ENCODE peak calls at places on chromosomes 13 and 19, in eight cellular contexts. One of them, this sample, is unnamed.

GRCh38 chr19:51398096-51398704 is 7.8 kb upstream of the C19orf84 start:
- DNase-seq in colonic mucosa: no peak
- DNase-seq in GM12865: peak; percentile 44
- DNase-seq in WERI-Rb-1: peak; percentile 20
- DNase-seq in A549: peak; percentile 50
- DNase-seq in GM20000: no peak
- DNase-seq in mammary epithelial cell: no peak
- DNase-seq in heart right ventricle: no peak
- DNase-seq in this sample: peak; percentile 27

GRCh38 chr13:21596722-21597121 is 7.2 kb downstream of the MICU2 start:
- DNase-seq in colonic mucosa: no peak
- DNase-seq in GM12865: no peak
- DNase-seq in WERI-Rb-1: no peak
- DNase-seq in A549: no peak
- DNase-seq in GM20000: no peak
- DNase-seq in mammary epithelial cell: no peak
- DNase-seq in heart right ventricle: no peak
- DNase-seq in this sample: no peak

GRCh38 chr19:31128291-31128690 is 220.9 kb downstream of the TSHZ3 start:
- DNase-seq in colonic mucosa: no peak
- DNase-seq in GM12865: no peak
- DNase-seq in WERI-Rb-1: no peak
- DNase-seq in A549: no peak
- DNase-seq in GM20000: no peak
- DNase-seq in mammary epithelial cell: no peak
- DNase-seq in heart right ventricle: no peak
- DNase-seq in this sample: no peak

GRCh38 chr19:30741539-30741938 is 369.4 kb downstream of the ZNF536 start:
- DNase-seq in colonic mucosa: no peak
- DNase-seq in GM12865: no peak
- DNase-seq in WERI-Rb-1: no peak
- DNase-seq in A549: no peak
- DNase-seq in GM20000: no peak
- DNase-seq in mammary epithelial cell: no peak
- DNase-seq in heart right ventricle: no peak
- DNase-seq in this sample: no peak

GRCh38 chr13:39656325-39656677 is 839 bp downstream of the COG6 start:
- DNase-seq in colonic mucosa: no peak
- DNase-seq in GM12865: peak; percentile 11
- DNase-seq in WERI-Rb-1: no peak
- DNase-seq in A549: no peak
- DNase-seq in GM20000: peak; percentile 3
- DNase-seq in mammary epithelial cell: peak; percentile 23
- DNase-seq in heart right ventricle: no peak
- DNase-seq in this sample: peak; percentile 6

GRCh38 chr19:18765224-18765623 is 25.9 kb downstream of the COMP start:
- DNase-seq in colonic mucosa: peak; percentile 60
- DNase-seq in GM12865: no peak
- DNase-seq in WERI-Rb-1: no peak
- DNase-seq in A549: no peak
- DNase-seq in GM20000: no peak
- DNase-seq in mammary epithelial cell: no peak
- DNase-seq in heart right ventricle: no peak
- DNase-seq in this sample: peak; percentile 49

GRCh38 chr13:113766035-113766800 is 7.2 kb downstream of the TMEM255B start:
- DNase-seq in colonic mucosa: no peak
- DNase-seq in GM12865: no peak
- DNase-seq in WERI-Rb-1: no peak
- DNase-seq in A549: no peak
- DNase-seq in GM20000: no peak
- DNase-seq in mammary epithelial cell: no peak
- DNase-seq in heart right ventricle: no peak
- DNase-seq in this sample: no peak

GRCh38 chr13:41365636-41366035 is 54.6 kb downstream of the NAA16 start:
- DNase-seq in colonic mucosa: no peak
- DNase-seq in GM12865: no peak
- DNase-seq in WERI-Rb-1: no peak
- DNase-seq in A549: no peak
- DNase-seq in GM20000: no peak
- DNase-seq in mammary epithelial cell: no peak
- DNase-seq in heart right ventricle: no peak
- DNase-seq in this sample: no peak

GRCh38 chr19:30447276-30447870 is 75.2 kb downstream of the ZNF536 start:
- DNase-seq in colonic mucosa: no peak
- DNase-seq in GM12865: no peak
- DNase-seq in WERI-Rb-1: no peak
- DNase-seq in A549: no peak
- DNase-seq in GM20000: no peak
- DNase-seq in mammary epithelial cell: no peak
- DNase-seq in heart right ventricle: no peak
- DNase-seq in this sample: no peak

GRCh38 chr19:28289294-28290063 is 923.5 kb downstream of the UQCRFS1 start:
- DNase-seq in colonic mucosa: peak; percentile 82
- DNase-seq in GM12865: no peak
- DNase-seq in WERI-Rb-1: no peak
- DNase-seq in A549: no peak
- DNase-seq in GM20000: no peak
- DNase-seq in mammary epithelial cell: peak; percentile 18
- DNase-seq in heart right ventricle: no peak
- DNase-seq in this sample: no peak

GRCh38 chr13:35996360-35996759 is 134.8 kb downstream of the DCLK1 start:
- DNase-seq in colonic mucosa: no peak
- DNase-seq in GM12865: no peak
- DNase-seq in WERI-Rb-1: no peak
- DNase-seq in A549: no peak
- DNase-seq in GM20000: no peak
- DNase-seq in mammary epithelial cell: no peak
- DNase-seq in heart right ventricle: no peak
- DNase-seq in this sample: no peak

GRCh38 chr19:898663-899062 is 5.4 kb downstream of the RNU6-9 start:
- DNase-seq in colonic mucosa: no peak
- DNase-seq in GM12865: peak; percentile 80
- DNase-seq in WERI-Rb-1: no peak
- DNase-seq in A549: no peak
- DNase-seq in GM20000: no peak
- DNase-seq in mammary epithelial cell: no peak
- DNase-seq in heart right ventricle: no peak
- DNase-seq in this sample: no peak

GRCh38 chr13:82062772-82063171 is 1721.8 kb upstream of the SPRY2 start:
- DNase-seq in colonic mucosa: no peak
- DNase-seq in GM12865: no peak
- DNase-seq in WERI-Rb-1: no peak
- DNase-seq in A549: no peak
- DNase-seq in GM20000: no peak
- DNase-seq in mammary epithelial cell: no peak
- DNase-seq in heart right ventricle: no peak
- DNase-seq in this sample: peak; percentile 73

GRCh38 chr13:49436890-49437289 is 7.0 kb downstream of the CAB39L start:
- DNase-seq in colonic mucosa: no peak
- DNase-seq in GM12865: no peak
- DNase-seq in WERI-Rb-1: no peak
- DNase-seq in A549: no peak
- DNase-seq in GM20000: no peak
- DNase-seq in mammary epithelial cell: peak; percentile 29
- DNase-seq in heart right ventricle: no peak
- DNase-seq in this sample: peak; percentile 55

GRCh38 chr13:97640236-97640635 is 206.3 kb downstream of the RAP2A start:
- DNase-seq in colonic mucosa: no peak
- DNase-seq in GM12865: no peak
- DNase-seq in WERI-Rb-1: peak; percentile 46
- DNase-seq in A549: no peak
- DNase-seq in GM20000: no peak
- DNase-seq in mammary epithelial cell: no peak
- DNase-seq in heart right ventricle: no peak
- DNase-seq in this sample: no peak

GRCh38 chr13:102394158-102395053 is 7.4 kb downstream of the FGF14 start:
- DNase-seq in colonic mucosa: peak; percentile 94
- DNase-seq in GM12865: peak; percentile 96
- DNase-seq in WERI-Rb-1: peak; percentile 98
- DNase-seq in A549: peak; percentile 65
- DNase-seq in GM20000: peak; percentile 97
- DNase-seq in mammary epithelial cell: peak; percentile 48
- DNase-seq in heart right ventricle: peak; percentile 97
- DNase-seq in this sample: peak; percentile 72

GRCh38 chr13:48790996-48791395 is 137.3 kb downstream of the CYSLTR2 start:
- DNase-seq in colonic mucosa: no peak
- DNase-seq in GM12865: no peak
- DNase-seq in WERI-Rb-1: no peak
- DNase-seq in A549: no peak
- DNase-seq in GM20000: no peak
- DNase-seq in mammary epithelial cell: no peak
- DNase-seq in heart right ventricle: no peak
- DNase-seq in this sample: no peak

DNA sequence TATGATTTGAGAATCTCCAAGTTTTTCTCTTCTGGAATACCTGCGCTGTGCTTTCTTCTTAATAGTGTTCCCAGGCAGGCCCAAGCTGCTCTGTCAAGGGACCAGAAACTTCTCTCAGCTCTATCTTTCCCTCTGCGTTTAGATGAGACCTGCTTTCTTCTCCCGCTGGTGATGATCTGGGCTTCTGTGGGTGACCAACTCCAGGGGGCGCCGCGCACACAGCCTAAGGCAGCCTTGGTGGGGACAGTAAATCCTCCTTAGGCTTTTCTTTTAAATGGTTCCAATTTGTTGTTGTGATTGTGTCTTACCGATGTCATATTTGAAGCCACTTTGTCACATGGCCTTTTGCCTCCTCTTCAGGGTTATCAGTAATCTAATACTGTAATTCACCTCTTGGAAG is 439.4 kb upstream of the KLF12 start:
- DNase-seq in colonic mucosa: no peak
- DNase-seq in GM12865: no peak
- DNase-seq in WERI-Rb-1: peak; percentile 64
- DNase-seq in A549: no peak
- DNase-seq in GM20000: no peak
- DNase-seq in mammary epithelial cell: no peak
- DNase-seq in heart right ventricle: no peak
- DNase-seq in this sample: no peak
- TF ChIP-seq CTCF in colonic mucosa: no peak
- TF ChIP-seq CTCF in GM12865: peak; percentile 20
- TF ChIP-seq CTCF in WERI-Rb-1: peak; percentile 70
- TF ChIP-seq CTCF in A549: no peak
- TF ChIP-seq CTCF in GM20000: no peak
- TF ChIP-seq CTCF in mammary epithelial cell: peak; percentile 12
- TF ChIP-seq CTCF in heart right ventricle: no peak
- TF ChIP-seq CTCF in this sample: no peak

GRCh38 chr19:44740351-44740824 is 8.1 kb upstream of the BCL3 start:
- DNase-seq in colonic mucosa: peak; percentile 34
- DNase-seq in GM12865: peak; percentile 39
- DNase-seq in WERI-Rb-1: no peak
- DNase-seq in A549: no peak
- DNase-seq in GM20000: no peak
- DNase-seq in mammary epithelial cell: no peak
- DNase-seq in heart right ventricle: no peak
- DNase-seq in this sample: no peak
- TF ChIP-seq CTCF in colonic mucosa: no peak
- TF ChIP-seq CTCF in GM12865: peak; percentile 7
- TF ChIP-seq CTCF in WERI-Rb-1: no peak
- TF ChIP-seq CTCF in A549: no peak
- TF ChIP-seq CTCF in GM20000: no peak
- TF ChIP-seq CTCF in mammary epithelial cell: no peak
- TF ChIP-seq CTCF in heart right ventricle: no peak
- TF ChIP-seq CTCF in this sample: no peak

DNA sequence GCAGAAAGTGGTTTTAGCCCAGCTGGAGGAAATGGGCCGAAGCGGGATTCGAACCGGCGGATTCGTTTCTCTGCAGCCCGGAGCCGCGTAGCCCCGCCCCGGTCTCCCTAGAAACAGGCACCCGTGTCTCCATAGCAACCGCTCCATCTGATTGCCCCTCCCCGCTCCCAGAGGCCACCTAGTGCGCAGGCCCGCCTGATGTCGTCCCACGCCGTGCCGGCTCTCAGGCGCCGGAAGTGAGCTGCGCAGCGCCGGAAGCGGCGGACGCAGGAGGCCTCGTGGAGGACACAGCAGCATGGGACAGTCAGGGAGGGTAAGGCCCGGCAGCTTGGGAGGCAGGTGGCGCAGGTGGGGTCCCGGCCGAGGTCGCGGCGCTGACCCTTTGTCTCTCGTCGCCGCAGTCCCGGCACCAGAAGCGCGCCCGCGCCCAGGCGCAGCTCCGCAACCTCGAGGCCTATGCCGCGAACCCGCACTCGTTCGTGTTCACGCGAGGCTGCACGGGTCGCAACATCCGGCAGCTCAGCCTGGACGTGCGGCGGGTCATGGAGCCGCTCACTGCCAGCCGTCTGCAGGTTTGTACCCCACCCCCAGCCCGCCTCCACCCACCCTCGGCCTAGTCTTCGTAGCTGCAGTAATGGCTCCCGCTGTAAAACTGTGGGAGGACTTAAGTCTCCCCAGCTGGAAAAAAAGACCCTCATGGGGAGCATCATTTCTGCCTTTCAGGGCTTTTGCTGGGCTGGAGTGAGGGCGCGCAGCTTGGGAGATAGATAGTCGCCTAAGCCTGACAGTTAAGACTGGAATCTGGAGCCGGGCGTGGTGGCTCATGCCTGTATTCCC is at the start of gene PPAN:
- DNase-seq in colonic mucosa: peak; percentile 98
- DNase-seq in GM12865: peak; percentile 100
- DNase-seq in WERI-Rb-1: peak; percentile 99
- DNase-seq in A549: peak; percentile 93
- DNase-seq in GM20000: peak; percentile 99
- DNase-seq in mammary epithelial cell: peak; percentile 96
- DNase-seq in heart right ventricle: peak; percentile 99
- DNase-seq in this sample: peak; percentile 99
- TF ChIP-seq CTCF in colonic mucosa: no peak
- TF ChIP-seq CTCF in GM12865: no peak
- TF ChIP-seq CTCF in WERI-Rb-1: no peak
- TF ChIP-seq CTCF in A549: no peak
- TF ChIP-seq CTCF in GM20000: no peak
- TF ChIP-seq CTCF in mammary epithelial cell: no peak
- TF ChIP-seq CTCF in heart right ventricle: no peak
- TF ChIP-seq CTCF in this sample: no peak

DNA sequence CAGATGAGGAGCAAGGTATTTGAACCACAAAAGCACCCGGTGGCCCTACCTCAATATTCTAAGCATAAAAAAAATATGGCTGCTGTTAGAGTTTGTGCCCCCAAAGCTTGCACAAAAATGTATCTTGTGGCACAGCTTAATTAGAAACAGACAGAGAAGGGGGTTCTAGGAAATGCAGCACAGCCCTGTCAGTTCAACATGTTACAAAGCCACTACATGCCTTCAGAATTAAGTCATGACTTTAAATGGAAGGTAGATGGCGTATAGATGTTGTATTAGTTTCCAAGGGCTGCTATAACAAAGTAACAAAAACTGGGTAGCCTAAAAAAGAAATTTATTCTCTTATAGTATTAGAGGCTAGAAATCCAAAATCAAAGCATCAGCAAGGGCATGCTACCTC is 703.8 kb downstream of the DIAPH3 start:
- DNase-seq in colonic mucosa: no peak
- DNase-seq in GM12865: no peak
- DNase-seq in WERI-Rb-1: no peak
- DNase-seq in A549: no peak
- DNase-seq in GM20000: no peak
- DNase-seq in mammary epithelial cell: no peak
- DNase-seq in heart right ventricle: no peak
- DNase-seq in this sample: no peak
- TF ChIP-seq CTCF in colonic mucosa: no peak
- TF ChIP-seq CTCF in GM12865: no peak
- TF ChIP-seq CTCF in WERI-Rb-1: no peak
- TF ChIP-seq CTCF in A549: no peak
- TF ChIP-seq CTCF in GM20000: no peak
- TF ChIP-seq CTCF in mammary epithelial cell: no peak
- TF ChIP-seq CTCF in heart right ventricle: no peak
- TF ChIP-seq CTCF in this sample: no peak

This sample was measured in epithelial cell of esophagus.